ENCODE peak calls at places on chromosomes 12 and 14, in six cellular contexts. Y, A, B, I, O and Z are unnamed samples.

GRCh38 chr14:69710378-69710777 is 56.6 kb upstream of the SRSF5 start:
- DNase-seq in Y (no peak), A (no peak), B (no peak), I (no peak), O (no peak), Z (no peak)

GRCh38 chr14:86936556-86936955 is 1056.4 kb downstream of the GALC start:
- DNase-seq in Y (no peak), A (no peak), B (no peak), I (no peak), O (no peak), Z (no peak)

GRCh38 chr14:67883717-67884116 is 64.1 kb downstream of the RAD51B start:
- DNase-seq in Y (no peak), A (no peak), B (peak), I (no peak), O (peak), Z (no peak)

GRCh38 chr14:62039871-62040270 is 277.7 kb downstream of the SNAPC1 start:
- DNase-seq in Y (no peak), A (no peak), B (peak), I (no peak), O (no peak), Z (no peak)

GRCh38 chr12:52364901-52365489 is 2.3 kb downstream of the KRT85 start:
- DNase-seq in Y (no peak), A (no peak), B (no peak), I (no peak), O (no peak), Z (no peak)

GRCh38 chr14:51616724-51617409 is 34.8 kb upstream of the FRMD6 start:
- DNase-seq in Y (peak), A (no peak), B (peak), I (no peak), O (peak), Z (no peak)

GRCh38 chr14:105884808-105885281 is 358.5 kb downstream of the TMEM121 start:
- DNase-seq in Y (no peak), A (no peak), B (no peak), I (no peak), O (no peak), Z (no peak)

GRCh38 chr12:107442593-107442992 is 243.0 kb upstream of the PWP1 start:
- DNase-seq in Y (no peak), A (no peak), B (peak), I (no peak), O (no peak), Z (no peak)

GRCh38 chr12:126708492-126708896 is 1558.5 kb upstream of the TMEM132C start:
- DNase-seq in Y (no peak), A (no peak), B (no peak), I (no peak), O (peak), Z (no peak)

GRCh38 chr14:104544362-104544761 is 35.2 kb upstream of the C14orf180 start:
- DNase-seq in Y (no peak), A (no peak), B (no peak), I (no peak), O (no peak), Z (no peak)

GRCh38 chr14:104745431-104745830 is 7.5 kb upstream of the SIVA1 start:
- DNase-seq in Y (no peak), A (no peak), B (no peak), I (no peak), O (no peak), Z (no peak)

GRCh38 chr14:68807148-68807600 is 14.3 kb upstream of the ZFP36L1 start:
- DNase-seq in Y (peak), A (peak), B (peak), I (peak), O (peak), Z (no peak)

GRCh38 chr14:31763041-31763440 is 201.8 kb downstream of the NUBPL start:
- DNase-seq in Y (no peak), A (no peak), B (no peak), I (no peak), O (no peak), Z (no peak)

GRCh38 chr12:97561321-97562230 is 99.0 kb downstream of the RMST start:
- DNase-seq in Y (no peak), A (no peak), B (no peak), I (no peak), O (no peak), Z (no peak)

GRCh38 chr12:31820832-31821231 is 92.0 kb upstream of the AMN1 start:
- DNase-seq in Y (no peak), A (no peak), B (no peak), I (no peak), O (no peak), Z (no peak)

GRCh38 chr12:108734200-108734906 is 3.0 kb upstream of the CORO1C start:
- DNase-seq in Y (peak), A (no peak), B (peak), I (no peak), O (peak), Z (no peak)

GRCh38 chr14:94632305-94632590 is 20.1 kb downstream of the SERPINA3 start:
- DNase-seq in Y (no peak), A (no peak), B (no peak), I (no peak), O (no peak), Z (no peak)

GRCh38 chr12:2890388-2891239 is at the start of gene TULP3:
- DNase-seq in Y (peak), A (peak), B (peak), I (peak), O (peak), Z (peak)

GRCh38 chr12:65667932-65668331 is 156.4 kb upstream of the HMGA2 start:
- DNase-seq in Y (no peak), A (no peak), B (no peak), I (no peak), O (peak), Z (no peak)

GRCh38 chr12:124532331-124532750 is 35.1 kb downstream of the NCOR2 start:
- DNase-seq in Y (no peak), A (no peak), B (no peak), I (no peak), O (no peak), Z (no peak)

GRCh38 chr12:93740721-93741120 is 63.5 kb downstream of the CRADD start:
- DNase-seq in Y (no peak), A (no peak), B (peak), I (no peak), O (peak), Z (no peak)

GRCh38 chr12:122366685-122367475 is 55.6 kb downstream of the CLIP1 start:
- DNase-seq in Y (no peak), A (no peak), B (peak), I (no peak), O (peak), Z (no peak)

GRCh38 chr12:84974177-84974815 is 61.7 kb upstream of the SLC6A15 start:
- DNase-seq in Y (no peak), A (no peak), B (no peak), I (no peak), O (peak), Z (no peak)

GRCh38 chr14:102902086-102902485 is 20.4 kb upstream of the AMN start:
- DNase-seq in Y (no peak), A (no peak), B (no peak), I (no peak), O (no peak), Z (no peak)

GRCh38 chr12:84128117-84128991 is 784.2 kb downstream of the SLC6A15 start:
- DNase-seq in Y (no peak), A (no peak), B (no peak), I (no peak), O (no peak), Z (no peak)

GRCh38 chr14:70257526-70257925 is 68.8 kb upstream of the SLC8A3 start:
- DNase-seq in Y (peak), A (no peak), B (no peak), I (no peak), O (no peak), Z (no peak)

GRCh38 chr12:67430708-67431335 is 161.7 kb downstream of the CAND1 start:
- DNase-seq in Y (no peak), A (peak), B (no peak), I (no peak), O (peak), Z (no peak)

GRCh38 chr12:95996034-95996658 is at the start of gene HAL:
- DNase-seq in Y (peak), A (peak), B (no peak), I (no peak), O (peak), Z (no peak)

GRCh38 chr12:98373982-98374381 is 141.4 kb upstream of the TMPO start:
- DNase-seq in Y (no peak), A (no peak), B (no peak), I (no peak), O (peak), Z (no peak)

GRCh38 chr12:88206636-88207035 is 64.5 kb downstream of the TMTC3 start:
- DNase-seq in Y (no peak), A (no peak), B (peak), I (no peak), O (peak), Z (no peak)

DNA sequence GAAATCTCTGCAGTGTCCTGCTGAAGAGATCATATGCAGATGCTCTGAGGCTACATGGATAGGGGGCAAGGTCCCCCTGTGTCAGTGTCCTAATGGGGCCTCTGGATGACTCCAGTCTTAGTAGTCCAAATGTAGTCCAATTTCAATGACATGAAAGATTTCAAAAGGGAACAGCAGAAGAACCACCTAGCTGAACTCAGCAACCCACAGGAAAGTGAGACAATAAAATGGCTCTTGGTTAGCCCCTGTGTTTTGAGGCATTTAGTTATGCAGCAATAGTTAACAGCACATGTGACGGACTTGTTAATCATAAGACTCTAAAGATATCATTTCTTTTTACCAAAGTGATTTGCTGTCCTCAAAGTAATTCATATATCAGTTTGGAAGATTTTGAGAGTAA is 22.7 kb downstream of the CCDC198 start:
- DNase-seq in Y (no peak), A (no peak), B (no peak), I (no peak), O (no peak), Z (no peak)
- TF ChIP-seq CTCF in Y (no peak), A (no peak), B (no peak), I (no peak), O (no peak), Z (no peak)

GRCh38 chr12:13606290-13606689 is 375.1 kb downstream of the GRIN2B start:
- DNase-seq in Y (no peak), A (no peak), B (no peak), I (no peak), O (no peak), Z (no peak)

GRCh38 chr12:13613297-13613696 is 368.1 kb downstream of the GRIN2B start:
- DNase-seq in Y (no peak), A (no peak), B (no peak), I (no peak), O (no peak), Z (no peak)

GRCh38 chr12:13609874-13610273 is 371.5 kb downstream of the GRIN2B start:
- DNase-seq in Y (no peak), A (no peak), B (no peak), I (no peak), O (no peak), Z (no peak)

GRCh38 chr12:13610280-13610679 is 371.1 kb downstream of the GRIN2B start:
- DNase-seq in Y (no peak), A (no peak), B (no peak), I (no peak), O (no peak), Z (no peak)
- TF ChIP-seq CTCF in Y (no peak), A (no peak), B (no peak), I (no peak), O (no peak), Z (no peak)

GRCh38 chr12:118357327-118358007 is 15.2 kb downstream of the TAOK3 start:
- DNase-seq in Y (peak), A (no peak), B (peak), I (no peak), O (peak), Z (no peak)
- TF ChIP-seq CTCF in Y (no peak), A (no peak), B (no peak), I (no peak), O (peak), Z (no peak)

DNA sequence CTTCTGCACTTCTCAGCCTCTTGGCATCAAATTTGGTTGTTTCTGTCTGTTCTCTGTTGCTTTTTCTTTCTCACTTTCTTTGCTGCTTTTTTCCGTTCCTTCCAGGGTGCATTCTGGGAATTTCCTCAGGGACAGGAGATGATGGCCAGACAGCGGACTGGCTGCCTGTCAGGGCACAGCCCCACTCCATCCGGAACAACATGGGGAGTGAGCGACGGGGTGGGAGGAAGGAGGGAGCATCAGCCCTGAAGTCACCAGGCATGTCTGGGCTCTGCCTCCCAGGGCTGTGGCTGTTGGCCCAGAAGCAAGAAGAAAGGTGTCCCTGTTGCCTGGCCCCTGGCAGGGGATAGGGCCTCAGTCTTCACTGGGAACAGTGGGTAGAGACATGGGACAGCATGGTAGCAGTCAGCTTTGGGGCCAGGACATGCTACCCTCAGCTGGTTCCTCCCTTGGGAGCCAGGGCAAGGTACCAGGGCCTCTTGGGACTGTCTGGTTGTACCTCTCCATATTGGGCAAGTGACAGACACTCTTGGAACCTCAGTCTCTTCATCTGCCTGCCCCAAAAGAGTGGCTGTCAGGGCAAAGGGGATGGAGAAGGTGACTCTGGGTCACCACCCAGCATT is 8.6 kb downstream of the PGF start:
- DNase-seq in Y (no peak), A (no peak), B (no peak), I (no peak), O (no peak), Z (no peak)
- TF ChIP-seq CTCF in Y (no peak), A (no peak), B (no peak), I (no peak), O (no peak), Z (no peak)

DNA sequence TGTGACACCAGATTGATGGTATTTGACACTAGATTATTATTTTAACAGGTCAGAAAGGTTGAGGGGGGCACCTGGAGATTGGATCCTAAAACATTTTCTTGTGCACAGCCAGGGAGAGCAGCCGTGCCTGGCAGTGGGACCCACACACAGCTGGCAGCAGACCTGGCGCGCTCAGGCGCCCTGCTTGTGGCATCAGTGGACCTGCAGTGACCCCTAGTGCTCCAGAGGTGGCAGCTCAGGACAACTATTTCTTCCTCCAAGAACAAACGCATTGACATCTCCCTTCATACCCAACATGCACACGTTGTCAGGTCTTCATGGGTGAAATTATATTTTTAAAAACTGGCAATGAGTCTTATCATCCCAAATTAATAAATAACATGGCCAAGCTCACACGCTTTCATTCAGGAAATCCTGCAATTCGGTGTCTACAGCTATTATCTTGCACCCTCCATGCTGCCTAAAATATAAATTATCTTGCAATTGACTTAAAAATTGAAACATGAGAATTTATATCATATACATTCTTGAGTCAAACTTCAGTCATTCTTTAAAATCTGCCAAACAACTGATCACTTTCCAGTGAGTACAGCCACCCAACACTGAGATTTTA is 7.7 kb upstream of the TMEM132D start:
- DNase-seq in Y (peak), A (peak), B (no peak), I (no peak), O (peak), Z (no peak)
- TF ChIP-seq CTCF in Y (no peak), A (peak), B (no peak), I (peak), O (peak), Z (no peak)

GRCh38 chr12:26150737-26151450 is 26.1 kb upstream of the BHLHE41 start:
- DNase-seq in Y (no peak), A (no peak), B (peak), I (no peak), O (peak), Z (no peak)

GRCh38 chr12:26156201-26156871 is 31.5 kb upstream of the BHLHE41 start:
- DNase-seq in Y (no peak), A (no peak), B (no peak), I (no peak), O (no peak), Z (no peak)

GRCh38 chr12:26156996-26157395 is 32.2 kb upstream of the BHLHE41 start:
- DNase-seq in Y (no peak), A (no peak), B (no peak), I (no peak), O (no peak), Z (no peak)

GRCh38 chr12:26152507-26153102 is 27.8 kb upstream of the BHLHE41 start:
- DNase-seq in Y (no peak), A (no peak), B (no peak), I (no peak), O (peak), Z (no peak)

GRCh38 chr12:26153421-26154154 is 28.8 kb upstream of the BHLHE41 start:
- DNase-seq in Y (peak), A (no peak), B (peak), I (no peak), O (peak), Z (no peak)
- TF ChIP-seq CTCF in Y (no peak), A (peak), B (peak), I (no peak), O (peak), Z (no peak)

GRCh38 chr12:25591132-25591531 is 38.0 kb upstream of the LMNTD1 start:
- DNase-seq in Y (no peak), A (no peak), B (no peak), I (no peak), O (no peak), Z (no peak)
- TF ChIP-seq CTCF in Y (no peak), A (no peak), B (no peak), I (no peak), O (no peak), Z (no peak)